ENCODE peak calls at places on chromosomes 4 and X, in ten cellular contexts. M, W, Y, I, V, Z, R, C, T and X are unnamed samples.

GRCh38 chr4:169582706-169583105 is 29.7 kb downstream of the NEK1 start:
- DNase-seq in Y (peak; percentile 49), M (no peak), V (no peak), I (no peak), C (no peak), Z (peak; percentile 53), T (no peak), R (no peak), W (peak; percentile 80), X (no peak)

GRCh38 chr4:31791666-31792065 is 1071.5 kb downstream of the PCDH7 start:
- DNase-seq in Z (no peak), Y (no peak), I (peak; percentile 79), T (no peak), R (no peak), M (no peak), W (no peak), C (no peak), V (no peak), X (no peak)

GRCh38 chr4:94757192-94758140 is at the start of gene BMPR1B:
- DNase-seq in Y (peak; percentile 70), T (peak; percentile 41), R (no peak), M (no peak), I (peak; percentile 69), Z (peak; percentile 64), V (peak; percentile 18), W (peak; percentile 75), C (peak; percentile 21), X (no peak)

GRCh38 chrX:57929373-57929772 is 19.1 kb upstream of the ZXDA start:
- DNase-seq in V (no peak), T (peak; percentile 9), I (no peak), W (peak; percentile 20), Z (peak; percentile 51), C (no peak), R (no peak), M (no peak), Y (peak; percentile 49), X (no peak)

GRCh38 chr4:110005461-110006056 is 92.9 kb downstream of the EGF start:
- DNase-seq in M (no peak), T (peak; percentile 17), Z (peak; percentile 87), V (peak; percentile 43), W (peak; percentile 79), Y (peak; percentile 84), R (peak; percentile 54), C (no peak), I (no peak), X (peak; percentile 41)

GRCh38 chrX:111869639-111870034 is 6.3 kb upstream of the TRPC5OS start:
- DNase-seq in C (peak; percentile 25), Y (peak; percentile 57), V (peak; percentile 8), T (peak; percentile 20), Z (peak; percentile 61), W (no peak), R (no peak), M (no peak), I (peak; percentile 62), X (peak; percentile 5)

GRCh38 chrX:9928083-9928482 is 39.1 kb upstream of the CLDN34 start:
- DNase-seq in I (no peak), R (no peak), W (no peak), Y (no peak), M (no peak), Z (no peak), T (no peak), V (no peak), C (no peak), X (no peak)

GRCh38 chr4:177759714-177760113 is 317.5 kb upstream of the AGA start:
- DNase-seq in R (no peak), T (no peak), V (no peak), I (no peak), Y (no peak), C (no peak), M (no peak), W (no peak), Z (no peak), X (no peak)

GRCh38 chr4:136861081-136861480 is 671.2 kb downstream of the PCDH18 start:
- DNase-seq in W (no peak), Y (no peak), M (no peak), V (no peak), R (no peak), T (no peak), Z (peak; percentile 4), I (no peak), C (no peak), X (no peak)

GRCh38 chrX:46311581-46312120 is 233.6 kb downstream of the ZNF674 start:
- DNase-seq in W (peak; percentile 25), M (no peak), T (no peak), I (no peak), C (no peak), Y (no peak), Z (no peak), R (no peak), V (no peak), X (no peak)

GRCh38 chr4:19375931-19376330 is 875.8 kb upstream of the SLIT2 start:
- DNase-seq in I (no peak), M (no peak), C (no peak), W (peak; percentile 43), Y (no peak), T (no peak), V (no peak), Z (peak; percentile 43), R (no peak), X (no peak)

GRCh38 chr4:891747-892146 is 40.4 kb downstream of the GAK start:
- DNase-seq in Z (peak; percentile 10), I (peak; percentile 83), W (no peak), M (no peak), R (no peak), Y (peak; percentile 13), C (no peak), T (peak; percentile 29), V (no peak), X (no peak)

GRCh38 chrX:132409780-132410556 is 78.9 kb downstream of the MBNL3 start:
- DNase-seq in T (no peak), Y (no peak), I (no peak), Z (no peak), C (no peak), R (no peak), V (no peak), M (no peak), W (no peak), X (no peak)
- H3K4me3 ChIP-seq in T (no peak overlapping the region), Y (no peak overlapping the region), I (no peak overlapping the region), Z (no peak overlapping the region), C (no peak overlapping the region), R (no peak overlapping the region), V (no peak overlapping the region), M (no peak overlapping the region), W (no peak overlapping the region), X (no peak overlapping the region)

GRCh38 chr4:25938251-25939186 is 24.5 kb downstream of the SMIM20 start:
- DNase-seq in M (no peak), V (no peak), I (no peak), Y (peak; percentile 65), T (no peak), Z (peak; percentile 53), R (no peak), W (peak; percentile 94), C (peak; percentile 33), X (peak; percentile 21)

GRCh38 chr4:25937801-25938200 is 23.8 kb downstream of the SMIM20 start:
- DNase-seq in Z (peak; percentile 64), W (peak; percentile 64), R (no peak), I (no peak), M (no peak), T (no peak), Y (peak; percentile 82), V (no peak), C (no peak), X (no peak)

GRCh38 chr4:25941441-25941840 is 27.4 kb downstream of the SMIM20 start:
- DNase-seq in C (no peak), I (no peak), W (no peak), M (no peak), Z (no peak), R (no peak), T (no peak), V (no peak), Y (no peak), X (no peak)

GRCh38 chr4:25936696-25937095 is 22.7 kb downstream of the SMIM20 start:
- DNase-seq in T (no peak), I (no peak), M (no peak), C (no peak), R (no peak), Z (no peak), V (no peak), W (no peak), Y (no peak), X (no peak)

GRCh38 chr4:25939330-25939729 is 25.3 kb downstream of the SMIM20 start:
- DNase-seq in W (no peak), Y (no peak), M (no peak), R (no peak), I (no peak), V (no peak), C (no peak), T (no peak), Z (no peak), X (no peak)
- TF ChIP-seq CTCF in W (no peak), Y (peak; percentile 4), M (no peak), R (peak; percentile 17), I (no peak), V (no peak), C (no peak), T (no peak), Z (no peak), X (no peak)

DNA sequence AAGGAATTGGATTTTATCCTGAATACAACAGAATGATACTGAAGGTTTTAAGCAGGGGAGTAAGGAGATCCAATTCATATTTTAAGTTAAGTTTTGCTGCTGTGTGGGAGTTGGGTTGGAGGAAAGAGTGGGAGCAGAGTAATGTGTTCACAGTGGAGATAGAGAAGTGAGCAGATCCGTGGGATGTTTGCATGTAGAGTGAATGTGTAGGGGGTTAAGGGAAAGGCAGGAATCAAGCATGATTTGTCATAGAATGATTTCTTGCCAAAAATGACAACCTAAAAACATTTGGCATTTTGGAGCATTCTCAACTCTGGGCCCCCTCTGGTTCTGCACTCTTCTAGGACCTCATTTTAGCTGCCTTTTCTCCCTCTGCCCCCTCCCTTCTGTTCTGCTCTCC is 76.6 kb downstream of the ARHGAP10 start:
- DNase-seq in C (no peak), I (no peak), Y (peak; percentile 47), T (no peak), V (no peak), Z (peak; percentile 62), W (no peak), R (no peak), M (no peak), X (no peak)
- H3K4me3 ChIP-seq in C (no peak overlapping the region), I (no peak overlapping the region), Y (no peak overlapping the region), T (no peak overlapping the region), V (no peak overlapping the region), Z (no peak overlapping the region), W (no peak overlapping the region), R (no peak overlapping the region), M (no peak overlapping the region), X (no peak overlapping the region)

GRCh38 chr4:165096776-165097175 is 15.9 kb downstream of the TMEM192 start:
- DNase-seq in Z (peak; percentile 53), V (no peak), M (no peak), C (no peak), T (no peak), I (no peak), W (peak; percentile 45), Y (peak; percentile 49), R (no peak), X (no peak)
- TF ChIP-seq CTCF in Z (peak; percentile 63), V (peak; percentile 61), M (peak; percentile 45), C (peak; percentile 30), T (peak; percentile 66), I (peak; percentile 66), W (peak; percentile 53), Y (peak; percentile 62), R (peak; percentile 49), X (peak; percentile 48)

GRCh38 chr4:68373513-68373912 is 23.6 kb upstream of the YTHDC1 start:
- DNase-seq in T (no peak), Y (peak; percentile 89), C (peak; percentile 48), V (no peak), M (peak; percentile 83), Z (peak; percentile 84), R (no peak), W (peak; percentile 88), I (no peak), X (no peak)
- H3K4me3 ChIP-seq in T (no peak overlapping the region), Y (no peak overlapping the region), C (no peak overlapping the region), V (peak overlapping the region; percentile 46), M (no peak overlapping the region), Z (peak overlapping the region; percentile 34), R (peak overlapping the region; percentile 17), W (peak overlapping the region; percentile 54), I (no peak overlapping the region), X (peak overlapping the region; percentile 42)